ENCODE peak calls at places on chromosomes 6 and 20, in six cellular contexts. A is Peyer's patch, G is body of pancreas, E is NB4, M is lower leg skin, B is GM12878. S is an unnamed sample.

GRCh38 chr6:120947111-120947510 is 387.2 kb downstream of the TBC1D32 start:
- DNase-seq in G (no peak), E (no peak), M (no peak), B (no peak), A (no peak), S (no peak)

GRCh38 chr6:45609141-45609638 is 231.5 kb upstream of the SUPT3H start:
- DNase-seq in M (peak), A (no peak), B (no peak), E (peak), G (no peak), S (no peak)

GRCh38 chr6:170026272-170027110 is 264.4 kb downstream of the DLL1 start:
- DNase-seq in G (peak), M (no peak), E (no peak), A (peak), B (no peak), S (no peak)

GRCh38 chr6:110140650-110141049 is 38.8 kb downstream of the WASF1 start:
- DNase-seq in E (no peak), A (no peak), M (no peak), B (no peak), G (no peak), S (no peak)

GRCh38 chr20:53480913-53481312 is 112.7 kb downstream of the ZNF217 start:
- DNase-seq in A (no peak), E (no peak), M (no peak), B (no peak), G (no peak), S (no peak)

GRCh38 chr6:143279385-143279784 is 171.1 kb downstream of the ADAT2 start:
- DNase-seq in A (peak), E (peak), G (no peak), B (no peak), M (no peak), S (no peak)

GRCh38 chr6:147040521-147040920 is 163.7 kb upstream of the STXBP5 start:
- DNase-seq in M (no peak), G (no peak), B (no peak), E (no peak), A (no peak), S (no peak)

GRCh38 chr6:137033828-137034227 is 10.9 kb downstream of the IL20RA start:
- DNase-seq in E (peak), M (no peak), G (no peak), A (peak), B (peak), S (no peak)

GRCh38 chr6:79525272-79526100 is 11.7 kb downstream of the LCA5 start:
- DNase-seq in B (no peak), E (no peak), A (no peak), G (peak), M (no peak), S (no peak)

GRCh38 chr20:4006640-4007039 is 8.7 kb downstream of the RNF24 start:
- DNase-seq in G (peak), M (no peak), E (no peak), B (no peak), A (no peak), S (no peak)

GRCh38 chr6:72560721-72561593 is 60.9 kb upstream of the KCNQ5 start:
- DNase-seq in G (no peak), E (no peak), B (no peak), M (no peak), A (no peak), S (peak)

GRCh38 chr6:89260832-89261231 is 43.7 kb upstream of the GABRR1 start:
- DNase-seq in A (no peak), M (no peak), G (no peak), E (peak), B (no peak), S (peak)

GRCh38 chr20:44467289-44467883 is 8.3 kb upstream of the TTPAL start:
- DNase-seq in G (peak), A (no peak), E (no peak), B (no peak), M (peak), S (no peak)

GRCh38 chr6:48027704-48028435 is 83.1 kb downstream of the PTCHD4 start:
- DNase-seq in E (no peak), M (no peak), A (no peak), G (no peak), B (no peak), S (no peak)

GRCh38 chr20:45589725-45590124 is 10.6 kb upstream of the WFDC8 start:
- DNase-seq in A (no peak), B (no peak), E (no peak), G (no peak), M (no peak), S (no peak)

GRCh38 chr6:169074551-169074950 is 179.1 kb downstream of the THBS2 start:
- DNase-seq in E (no peak), M (no peak), B (no peak), G (no peak), A (no peak), S (no peak)

GRCh38 chr6:90459225-90459758 is 127.6 kb downstream of the MAP3K7 start:
- DNase-seq in E (peak), M (no peak), B (no peak), A (no peak), G (no peak), S (no peak)

GRCh38 chr6:90103056-90103793 is 193.4 kb downstream of the BACH2 start:
- DNase-seq in M (no peak), B (peak), G (no peak), E (no peak), A (no peak), S (no peak)

GRCh38 chr6:119449253-119450156 is 99.9 kb upstream of the MAN1A1 start:
- DNase-seq in G (no peak), E (peak), A (no peak), M (no peak), B (no peak), S (no peak)

GRCh38 chr20:23510000-23510590 is 19.2 kb downstream of the CST8 start:
- DNase-seq in A (no peak), B (no peak), G (no peak), E (no peak), M (no peak), S (no peak)

GRCh38 chr6:127464881-127465459 is 5.8 kb upstream of the KIAA0408 start:
- DNase-seq in A (peak), B (no peak), E (peak), M (peak), G (peak), S (peak)

GRCh38 chr6:156634048-156634447 is 143.1 kb upstream of the ARID1B start:
- DNase-seq in G (no peak), A (no peak), M (no peak), E (peak), B (no peak), S (no peak)

GRCh38 chr6:166529571-166529970 is 56.9 kb downstream of the RAMACL start:
- DNase-seq in A (no peak), E (peak), B (no peak), G (no peak), M (no peak), S (no peak)

GRCh38 chr6:33762713-33763112 is 16.0 kb upstream of the IP6K3 start:
- DNase-seq in M (no peak), G (no peak), B (no peak), E (no peak), A (no peak), S (no peak)

GRCh38 chr6:33761581-33761921 is 14.8 kb upstream of the IP6K3 start:
- DNase-seq in B (no peak), G (no peak), A (no peak), M (no peak), E (no peak), S (no peak)

GRCh38 chr6:33764036-33764435 is 17.3 kb upstream of the IP6K3 start:
- DNase-seq in E (no peak), A (no peak), G (no peak), B (no peak), M (no peak), S (no peak)

GRCh38 chr6:33763483-33763882 is 16.8 kb upstream of the IP6K3 start:
- DNase-seq in G (no peak), E (no peak), M (no peak), B (no peak), A (no peak), S (no peak)

GRCh38 chr6:33761922-33762629 is 15.4 kb upstream of the IP6K3 start:
- DNase-seq in G (peak), M (no peak), A (peak), E (peak), B (no peak), S (peak)
- TF ChIP-seq POLR2A in G (no peak), M (no peak), A (no peak), E (no peak), B (no peak), S (no peak)

GRCh38 chr20:31608256-31608980 is 3.3 kb downstream of the ID1 start:
- DNase-seq in E (peak), B (no peak), G (peak), M (peak), A (peak), S (peak)
- TF ChIP-seq POLR2A in E (no peak), B (no peak), G (no peak), M (no peak), A (peak), S (no peak)

GRCh38 chr6:3751730-3752537 is 421 bp upstream of the PXDC1 start:
- DNase-seq in E (peak), B (no peak), A (peak), M (peak), G (peak), S (peak)
- TF ChIP-seq POLR2A in E (no peak), B (no peak), A (peak), M (no peak), G (peak), S (no peak)

GRCh38 chr20:49282584-49283171 is 4.8 kb upstream of the ZNFX1 start:
- DNase-seq in A (no peak), E (peak), G (no peak), B (no peak), M (no peak), S (peak)
- TF ChIP-seq POLR2A in A (no peak), E (no peak), G (no peak), B (peak), M (no peak), S (peak)

GRCh38 chr20:48638546-48638945 is 189.3 kb downstream of the PREX1 start:
- DNase-seq in A (no peak), G (no peak), E (peak), B (no peak), M (no peak), S (no peak)
- TF ChIP-seq POLR2A in A (no peak), G (no peak), E (no peak), B (peak), M (no peak), S (no peak)

DNA sequence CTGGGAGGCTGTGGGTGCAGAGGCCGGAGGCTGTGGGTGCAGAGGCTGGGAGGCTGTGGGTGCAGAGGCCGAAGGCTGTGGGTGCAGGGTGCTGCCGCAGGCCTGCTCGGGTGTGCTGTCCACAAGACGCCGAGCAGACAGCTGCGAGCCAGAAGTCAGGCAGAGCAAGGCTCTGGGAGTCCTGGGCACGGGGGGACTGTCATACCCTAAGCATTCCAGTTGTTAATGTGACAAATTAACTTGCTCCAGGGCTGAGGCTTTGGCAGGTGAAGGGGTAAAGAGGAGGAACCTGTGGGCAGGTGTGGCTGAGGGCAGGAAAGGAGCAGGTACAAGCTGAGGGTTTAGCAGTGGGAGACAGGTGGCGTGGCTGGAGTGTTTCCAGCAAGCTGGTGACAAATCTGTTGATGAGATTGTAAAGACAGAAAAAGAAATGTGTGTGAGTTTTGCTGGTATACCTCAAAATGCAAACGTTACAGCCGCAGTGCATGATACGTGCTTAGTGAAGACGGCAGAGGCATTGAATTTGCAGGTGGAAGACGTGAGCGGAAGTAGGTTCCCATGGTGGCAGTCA is 14.2 kb upstream of the ADRM1 start:
- DNase-seq in M (no peak), E (no peak), G (no peak), A (no peak), B (no peak), S (no peak)
- TF ChIP-seq POLR2A in M (no peak), E (no peak), G (no peak), A (no peak), B (no peak), S (no peak)